ENCODE peak calls at places on chromosomes 5 and 9, in nine cellular contexts. G is hepatocyte; W is NCI-H2081; U is posterior cingulate gyrus; P is smooth muscle cell of the brain vasculature; D is T-cell; X is activated T-cell treated with anti-CD3 and anti-CD28 coated beads, Interleukin-2, amount 50 U/mL, for 1 hour; H is SW480; J is MM.1S. E is an unnamed sample.

GRCh38 chr9:16217933-16218830 is 652.3 kb downstream of the BNC2 start:
- DNase-seq in D (no peak), U (no peak), J (no peak), W (no peak), X (no peak), G (no peak), P (no peak), H (no peak), E (no peak)

GRCh38 chr5:21649969-21650368 is 1203.2 kb downstream of the CDH12 start:
- DNase-seq in U (no peak), H (no peak), J (no peak), W (peak), P (no peak), G (no peak), X (no peak), D (no peak), E (no peak)

GRCh38 chr9:121599872-121600585 is 51.4 kb upstream of the DAB2IP start:
- DNase-seq in W (no peak), X (no peak), U (no peak), J (no peak), P (no peak), G (no peak), D (no peak), H (no peak), E (no peak)

GRCh38 chr9:128917151-128917849 is 3.5 kb upstream of the PHYHD1 start:
- DNase-seq in J (no peak), D (no peak), X (no peak), W (no peak), G (no peak), H (no peak), U (peak), P (peak), E (no peak)

GRCh38 chr5:138927979-138928378 is 52.8 kb upstream of the LRRTM2 start:
- DNase-seq in G (peak), D (no peak), X (no peak), J (no peak), H (no peak), W (no peak), P (no peak), U (peak), E (no peak)

GRCh38 chr9:97220894-97221477 is 86.5 kb upstream of the CCDC180 start:
- DNase-seq in J (no peak), P (no peak), G (peak), H (no peak), X (peak), D (no peak), U (no peak), W (no peak), E (peak)

GRCh38 chr9:125949247-125949646 is 202.1 kb downstream of the PBX3 start:
- DNase-seq in D (no peak), P (no peak), H (no peak), J (no peak), X (no peak), G (no peak), U (no peak), W (no peak), E (no peak)

GRCh38 chr5:23977996-23978395 is 470.6 kb downstream of the PRDM9 start:
- DNase-seq in P (no peak), D (no peak), G (peak), U (no peak), W (no peak), J (peak), X (no peak), H (no peak), E (no peak)

GRCh38 chr5:161546463-161547301 is at the start of gene GABRB2:
- DNase-seq in X (no peak), U (peak), W (peak), G (peak), D (no peak), P (no peak), H (peak), J (peak), E (peak)

GRCh38 chr5:91049800-91050199 is 333.3 kb downstream of the ARRDC3 start:
- DNase-seq in D (no peak), G (no peak), H (no peak), J (no peak), W (no peak), U (no peak), X (no peak), P (no peak), E (no peak)

GRCh38 chr5:97854871-97855762 is 672.1 kb upstream of the RIOK2 start:
- DNase-seq in U (no peak), X (no peak), J (no peak), D (no peak), G (peak), W (no peak), H (no peak), P (no peak), E (no peak)

GRCh38 chr9:124693403-124693802 is 77.7 kb downstream of the NR6A1 start:
- DNase-seq in P (no peak), W (no peak), G (no peak), D (no peak), H (no peak), J (no peak), U (no peak), X (no peak), E (no peak)

E was measured in endothelial cell.